ENCODE peak calls at places on chromosomes 5 and 9, in eight cellular contexts. X, H, E, K, J, U, Y and I are unnamed samples.
A peak's percentile ranks its signal among the peaks of the same experiment; 100 is the strongest.

GRCh38 chr9:134626576-134627416 is 14.8 kb upstream of the COL5A1 start:
- DNase-seq in E (no peak), K (no peak), Y (no peak), X (no peak), J (no peak), H (no peak), U (peak; percentile 91), I (peak; percentile 85)

GRCh38 chr5:56552612-56553268 is 262.6 kb upstream of the MAP3K1 start:
- DNase-seq in X (no peak), Y (no peak), J (no peak), U (peak; percentile 59), K (no peak), E (no peak), H (no peak), I (no peak)

GRCh38 chr9:96618209-96619108 is 1.2 kb downstream of the CDC14B start:
- DNase-seq in U (peak; percentile 51), K (peak; percentile 74), E (peak; percentile 46), X (no peak), H (no peak), Y (peak; percentile 77), J (no peak), I (peak; percentile 72)

GRCh38 chr9:35603506-35603985 is 1.5 kb upstream of the TESK1 start:
- DNase-seq in K (peak; percentile 87), X (no peak), J (no peak), U (peak; percentile 68), E (peak; percentile 65), H (peak; percentile 72), Y (peak; percentile 68), I (no peak)

GRCh38 chr9:90896231-90896630 is 94.6 kb downstream of the SYK start:
- DNase-seq in Y (no peak), K (no peak), X (no peak), E (no peak), J (no peak), H (no peak), U (no peak), I (no peak)

GRCh38 chr5:77087484-77088291 is 603 bp upstream of the ZBED3 start:
- DNase-seq in J (no peak), Y (peak; percentile 45), X (no peak), U (peak; percentile 23), K (peak; percentile 26), H (no peak), E (peak; percentile 21), I (no peak)

GRCh38 chr5:10702040-10702629 is 58.9 kb downstream of the DAP start:
- DNase-seq in J (no peak), H (peak; percentile 92), X (no peak), U (peak; percentile 99), Y (no peak), K (no peak), E (no peak), I (peak; percentile 98)

GRCh38 chr5:145750194-145750593 is 84.9 kb downstream of the PRELID2 start:
- DNase-seq in J (no peak), Y (no peak), H (no peak), E (no peak), U (no peak), X (no peak), K (no peak), I (no peak)

GRCh38 chr9:129351058-129351641 is 173.1 kb upstream of the IER5L start:
- DNase-seq in U (no peak), K (no peak), J (no peak), E (no peak), H (no peak), X (no peak), Y (no peak), I (no peak)

GRCh38 chr9:18393340-18394130 is 80.4 kb upstream of the ADAMTSL1 start:
- DNase-seq in U (peak; percentile 97), K (no peak), H (peak; percentile 53), J (no peak), Y (no peak), E (peak; percentile 56), X (no peak), I (peak; percentile 92)

GRCh38 chr5:135182675-135183074 is 148.6 kb upstream of the PITX1 start:
- DNase-seq in U (no peak), H (no peak), J (no peak), E (no peak), X (no peak), K (no peak), Y (no peak), I (no peak)

GRCh38 chr9:97696025-97696822 is 916 bp downstream of the XPA start:
- DNase-seq in X (peak; percentile 76), Y (no peak), J (peak; percentile 55), U (peak; percentile 36), K (no peak), E (no peak), H (no peak), I (no peak)

GRCh38 chr5:62934319-62934718 is 355.7 kb downstream of the LRRC70 start:
- DNase-seq in Y (no peak), X (no peak), U (no peak), K (no peak), J (no peak), E (no peak), H (no peak), I (no peak)

GRCh38 chr5:96852769-96853168 is 23.5 kb upstream of the ERAP2 start:
- DNase-seq in E (no peak), X (no peak), U (peak; percentile 77), Y (no peak), J (no peak), H (no peak), K (no peak), I (no peak)

GRCh38 chr9:133429641-133430161 is 7.5 kb downstream of the ADAMTS13 start:
- DNase-seq in Y (no peak), E (peak; percentile 59), U (peak; percentile 25), X (no peak), K (no peak), H (no peak), J (no peak), I (peak; percentile 45)

GRCh38 chr5:177089825-177090641 is 3.3 kb downstream of the FGFR4 start:
- DNase-seq in H (no peak), Y (no peak), K (no peak), X (no peak), E (peak; percentile 47), U (no peak), J (no peak), I (no peak)

GRCh38 chr9:109064963-109065701 is 51.8 kb upstream of the CTNNAL1 start:
- DNase-seq in Y (no peak), H (no peak), X (no peak), U (peak; percentile 80), E (no peak), J (no peak), K (no peak), I (peak; percentile 12)

GRCh38 chr5:7869474-7870136 is 657 bp downstream of the MTRR start:
- DNase-seq in Y (peak; percentile 31), X (peak; percentile 32), K (no peak), H (no peak), E (peak; percentile 37), U (no peak), J (peak; percentile 63), I (peak; percentile 39)

GRCh38 chr5:122077451-122078115 is 476 bp downstream of the LOX start:
- DNase-seq in X (no peak), U (no peak), H (no peak), Y (peak; percentile 27), K (peak; percentile 20), J (no peak), E (peak; percentile 10), I (no peak)

DNA sequence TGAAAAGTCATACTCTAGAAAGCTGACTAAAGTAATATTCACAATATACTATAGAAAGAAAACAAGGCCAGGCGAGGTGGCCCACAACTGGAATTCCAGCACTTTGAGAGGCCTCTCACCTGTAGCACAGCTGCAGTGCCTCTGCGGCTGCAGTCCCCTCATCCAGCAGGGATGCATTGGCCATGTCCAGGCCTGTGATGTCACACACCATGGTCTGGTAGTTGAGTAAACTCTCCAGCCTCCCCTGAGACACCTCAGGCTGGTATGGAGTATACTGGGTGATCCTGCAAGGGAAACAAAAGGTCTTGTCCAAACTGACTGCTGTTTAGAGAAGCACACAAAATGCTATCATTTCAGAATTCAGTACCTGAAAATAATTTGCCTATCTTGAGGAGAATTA is 35.5 kb downstream of the GLDC start:
- DNase-seq in X (no peak), E (no peak), K (no peak), U (no peak), J (no peak), Y (no peak), H (no peak), I (no peak)
- H3K9me3 ChIP-seq in X (no peaks in the 10 kb centered on the region), E (no peaks in the 10 kb centered on the region), K (no peaks in the 10 kb centered on the region), U (no peaks in the 10 kb centered on the region), J (no peaks in the 10 kb centered on the region), Y (no peaks in the 10 kb centered on the region), H (no peaks in the 10 kb centered on the region), I (no peaks in the 10 kb centered on the region)

GRCh38 chr9:40925149-40925548 is 203.3 kb downstream of the FOXD4L6 start:
- DNase-seq in J (peak; percentile 23), E (no peak), K (no peak), H (no peak), Y (no peak), X (no peak), U (no peak), I (no peak)

GRCh38 chr9:40926404-40927259 is 201.8 kb downstream of the FOXD4L6 start:
- DNase-seq in X (no peak), U (no peak), J (peak; percentile 38), E (no peak), Y (no peak), K (no peak), H (no peak), I (no peak)

GRCh38 chr9:40927851-40928802 is 200.4 kb downstream of the FOXD4L6 start:
- DNase-seq in J (peak; percentile 38), H (no peak), U (no peak), K (no peak), Y (no peak), X (no peak), E (no peak), I (no peak)

GRCh38 chr9:40928803-40929487 is 199.5 kb downstream of the FOXD4L6 start:
- DNase-seq in J (peak; percentile 36), E (no peak), X (no peak), H (no peak), Y (no peak), K (no peak), U (no peak), I (no peak)

DNA sequence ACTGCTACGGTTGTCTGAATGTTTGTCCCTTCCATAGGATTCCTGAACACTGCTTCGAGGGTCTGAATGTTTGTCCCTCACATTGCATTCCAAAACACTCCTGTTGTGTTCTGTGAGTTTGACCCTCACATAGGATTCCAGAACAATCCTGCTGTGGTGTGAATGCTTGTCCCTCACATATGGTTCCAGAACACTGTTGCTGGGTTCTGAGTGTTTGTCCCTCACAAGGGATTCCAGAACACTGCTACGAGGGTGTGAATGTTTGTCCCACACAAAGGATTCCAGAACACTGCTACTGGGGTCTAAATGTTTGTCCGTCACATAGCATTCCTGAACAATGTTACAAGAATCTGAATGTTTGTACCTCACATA is 201.2 kb downstream of the FOXD4L6 start:
- DNase-seq in E (no peak), Y (no peak), U (no peak), X (no peak), H (no peak), K (no peak), J (no peak), I (no peak)
- H3K9me3 ChIP-seq in E (peaks cover 39% of the 10 kb centered on the region), Y (no peaks in the 10 kb centered on the region), U (no peaks in the 10 kb centered on the region), X (no peaks in the 10 kb centered on the region), H (peaks cover 36% of the 10 kb centered on the region), K (peaks cover 75% of the 10 kb centered on the region), J (peaks cover 78% of the 10 kb centered on the region), I (peaks cover 74% of the 10 kb centered on the region)

GRCh38 chr5:141175933-141176332 is 1.7 kb upstream of the PCDHB8 start:
- DNase-seq in X (no peak), Y (no peak), U (no peak), E (no peak), H (no peak), K (no peak), J (no peak), I (no peak)
- H3K9me3 ChIP-seq in X (no peaks in the 10 kb centered on the region), Y (no peaks in the 10 kb centered on the region), U (no peaks in the 10 kb centered on the region), E (peaks cover 30% of the 10 kb centered on the region), H (peaks cover 26% of the 10 kb centered on the region), K (peaks cover 2% of the 10 kb centered on the region), J (no peaks in the 10 kb centered on the region), I (peaks cover 54% of the 10 kb centered on the region)

GRCh38 chr9:104775961-104776360 is 12.0 kb downstream of the NIPSNAP3B start:
- DNase-seq in X (no peak), H (no peak), E (no peak), Y (no peak), J (no peak), K (no peak), U (no peak), I (no peak)
- H3K9me3 ChIP-seq in X (peaks cover 7% of the 10 kb centered on the region), H (no peaks in the 10 kb centered on the region), E (no peaks in the 10 kb centered on the region), Y (no peaks in the 10 kb centered on the region), J (no peaks in the 10 kb centered on the region), K (no peaks in the 10 kb centered on the region), U (no peaks in the 10 kb centered on the region), I (no peaks in the 10 kb centered on the region)